ENCODE peak calls at places on chromosomes 13 and 19, in four cellular contexts. W, J, A and T are unnamed samples. For H3K4me1, the result is how much of the 10 kb centered on the place peaks cover.

GRCh38 chr13:110254751-110255553 is 52.0 kb downstream of the COL4A1 start:
- DNase-seq in A (no peak), J (no peak), W (no peak), T (no peak)

GRCh38 chr19:7152568-7152967 is 83.1 kb downstream of the ZNF557 start:
- DNase-seq in J (no peak), W (no peak), A (no peak), T (no peak)

GRCh38 chr19:31518626-31519025 is 169.4 kb upstream of the TSHZ3 start:
- DNase-seq in W (no peak), A (no peak), J (no peak), T (no peak)

GRCh38 chr19:2027361-2027760 is 11.8 kb upstream of the BTBD2 start:
- DNase-seq in A (no peak), J (no peak), W (no peak), T (peak)

GRCh38 chr13:108155185-108156106 is 59.9 kb downstream of the LIG4 start:
- DNase-seq in W (peak), A (peak), J (peak), T (peak)

GRCh38 chr19:8654591-8655339 is 24.3 kb downstream of the NFILZ start:
- DNase-seq in A (peak), W (peak), J (peak), T (peak)

GRCh38 chr19:1417681-1418493 is 10.5 kb downstream of the DAZAP1 start:
- DNase-seq in A (no peak), W (no peak), J (no peak), T (no peak)

GRCh38 chr13:110108348-110109139 is 198.4 kb downstream of the COL4A1 start:
- DNase-seq in W (peak), J (peak), A (no peak), T (peak)

GRCh38 chr19:17755977-17756670 is 4.8 kb downstream of the FCHO1 start:
- DNase-seq in A (no peak), J (peak), W (no peak), T (peak)

GRCh38 chr19:623974-624373 is 9.4 kb downstream of the POLRMT start:
- DNase-seq in W (no peak), J (peak), A (no peak), T (peak)

GRCh38 chr19:22327321-22327720 is 41.1 kb downstream of the ZNF729 start:
- DNase-seq in A (no peak), W (no peak), J (no peak), T (no peak)

GRCh38 chr19:45499196-45500180 is 1.2 kb downstream of the PPM1N start:
- DNase-seq in W (no peak), A (no peak), J (peak), T (peak)

GRCh38 chr13:74732736-74733135 is 598.5 kb upstream of the KLF12 start:
- DNase-seq in W (no peak), A (no peak), J (no peak), T (no peak)

GRCh38 chr19:30391554-30392551 is 19.7 kb downstream of the ZNF536 start:
- DNase-seq in A (no peak), W (no peak), J (no peak), T (no peak)

GRCh38 chr19:28168557-28168956 is 1044.4 kb downstream of the UQCRFS1 start:
- DNase-seq in W (no peak), A (no peak), J (no peak), T (no peak)

GRCh38 chr19:13794388-13794751 is 873 bp upstream of the ZSWIM4 start:
- DNase-seq in A (no peak), W (no peak), J (peak), T (no peak)

GRCh38 chr13:38752726-38753125 is 65.8 kb downstream of the FREM2 start:
- DNase-seq in W (no peak), J (no peak), A (no peak), T (no peak)

GRCh38 chr13:92967923-92968322 is 258.7 kb upstream of the GPC6 start:
- DNase-seq in A (no peak), J (no peak), W (no peak), T (no peak)

GRCh38 chr19:44512326-44513298 is 12.3 kb upstream of the ZNF180 start:
- DNase-seq in W (peak), A (no peak), J (peak), T (peak)

GRCh38 chr13:44013666-44014291 is 134.1 kb downstream of the LACC1 start:
- DNase-seq in A (no peak), J (no peak), W (no peak), T (peak)

GRCh38 chr13:31947105-31947504 is 84.5 kb upstream of the FRY start:
- DNase-seq in J (no peak), W (no peak), A (no peak), T (no peak)

GRCh38 chr19:48806818-48807589 is 3.8 kb downstream of the BCAT2 start:
- DNase-seq in W (no peak), A (no peak), J (peak), T (peak)

GRCh38 chr19:7869910-7870511 is 4.2 kb downstream of the PRR36 start:
- DNase-seq in A (no peak), J (peak), W (peak), T (peak)

GRCh38 chr19:29667941-29668340 is 2.7 kb downstream of the PLEKHF1 start:
- DNase-seq in A (no peak), W (no peak), J (no peak), T (no peak)

GRCh38 chr19:6060600-6061391 is 49.5 kb downstream of the RFX2 start:
- DNase-seq in J (peak), A (no peak), W (no peak), T (no peak)

GRCh38 chr13:91813255-91813654 is 414.8 kb downstream of the GPC5 start:
- DNase-seq in W (no peak), J (peak), A (no peak), T (peak)

GRCh38 chr13:67094952-67095351 is 135.2 kb downstream of the PCDH9 start:
- DNase-seq in W (no peak), A (no peak), J (no peak), T (peak)

GRCh38 chr13:40132249-40132648 is 476.8 kb downstream of the COG6 start:
- DNase-seq in W (no peak), J (no peak), A (no peak), T (no peak)

GRCh38 chr19:51511353-51511752 is 9.8 kb upstream of the SIGLEC12 start:
- DNase-seq in J (peak), W (peak), A (no peak), T (no peak)

GRCh38 chr19:13241321-13242104 is 91.3 kb downstream of the IER2 start:
- DNase-seq in A (no peak), J (no peak), W (no peak), T (no peak)

GRCh38 chr13:39385621-39386231 is 217.3 kb downstream of the LHFPL6 start:
- DNase-seq in A (no peak), J (no peak), W (no peak), T (peak)

GRCh38 chr13:112116187-112116950 is 49.4 kb downstream of the SOX1 start:
- DNase-seq in W (no peak), J (no peak), A (no peak), T (no peak)

DNA sequence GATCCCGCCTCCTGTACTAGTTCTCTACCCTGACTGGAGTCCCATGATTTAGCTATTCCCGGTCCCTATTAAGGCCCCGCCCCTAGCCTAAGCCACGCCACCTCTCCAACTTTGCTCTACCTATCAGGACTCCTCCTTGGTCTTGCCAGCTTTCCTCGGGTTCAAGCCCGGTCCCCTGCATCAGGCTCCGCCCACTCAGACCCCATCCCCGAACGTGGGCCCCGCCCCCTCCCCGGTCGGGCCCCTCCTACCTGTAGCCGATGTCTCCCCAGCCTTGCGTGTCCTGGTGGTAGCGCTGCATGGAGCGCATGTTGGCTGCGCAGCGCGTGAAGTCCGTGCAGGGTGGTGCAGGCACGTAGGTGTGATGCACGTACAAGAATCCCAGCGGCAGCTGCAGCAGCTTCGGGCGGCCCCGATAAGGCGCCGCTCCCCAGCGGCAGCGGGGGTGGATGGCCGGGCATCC is 7.3 kb upstream of the RASAL3 start:
- DNase-seq in W (no peak), J (no peak), A (no peak), T (no peak)
- H3K4me1 ChIP-seq in W (under half), J (under half), A (under half), T (under half)

DNA sequence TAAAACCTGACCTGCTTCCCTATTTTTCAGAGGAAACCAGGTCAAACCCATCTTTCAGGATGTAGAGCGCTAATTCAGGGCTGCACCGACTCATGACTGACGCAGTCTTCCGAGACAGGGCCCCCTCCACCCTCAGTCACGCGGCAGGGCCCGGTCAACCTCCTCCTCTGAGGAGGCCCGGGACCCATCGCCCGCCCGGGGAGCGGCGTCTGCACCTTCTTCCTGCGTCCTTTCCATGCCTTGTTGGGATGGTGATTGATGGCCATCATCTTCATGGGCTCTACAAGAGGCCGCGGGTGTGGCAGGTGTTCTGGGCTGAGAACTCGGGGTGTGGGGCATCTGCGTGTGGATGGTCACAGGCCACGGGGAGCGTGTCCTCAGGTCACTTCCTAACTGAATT is 26.0 kb downstream of the GRTP1 start:
- DNase-seq in W (no peak), A (no peak), J (no peak), T (no peak)
- TF ChIP-seq CTCF in W (no peak), A (no peak), J (no peak), T (no peak)

DNA sequence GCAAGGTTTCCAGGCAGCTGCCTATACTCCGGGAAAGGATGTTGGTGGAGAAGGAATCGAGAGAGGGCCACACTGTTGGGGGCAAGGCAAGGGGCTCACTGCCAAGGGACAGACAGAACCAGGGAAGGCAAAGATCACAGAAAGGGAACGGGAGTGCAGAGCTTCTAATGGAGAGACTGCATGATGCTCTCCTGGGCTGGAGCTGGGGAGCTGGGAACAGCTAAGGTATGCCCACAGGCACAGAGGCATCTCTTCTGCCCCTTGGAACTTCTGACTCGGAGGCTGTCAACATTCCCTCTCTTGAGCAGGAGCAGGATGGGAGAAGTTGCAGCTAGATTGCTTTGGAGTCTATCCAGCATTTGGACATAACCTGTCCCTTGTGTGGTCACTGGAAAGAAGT is 22.4 kb upstream of the FFAR2 start:
- DNase-seq in A (no peak), W (no peak), J (no peak), T (no peak)
- H3K4me3 ChIP-seq in A (no peak), W (no peak), J (no peak), T (no peak)

GRCh38 chr19:35309481-35310279 is 17.7 kb downstream of the MAG start:
- DNase-seq in W (no peak), J (no peak), A (no peak), T (peak)

GRCh38 chr19:35311901-35312665 is 16.9 kb upstream of the CD22 start:
- DNase-seq in J (no peak), W (no peak), A (no peak), T (no peak)

GRCh38 chr19:35307990-35308389 is 16.0 kb downstream of the MAG start:
- DNase-seq in A (no peak), W (no peak), J (no peak), T (no peak)

GRCh38 chr19:35310811-35311465 is 18.0 kb upstream of the CD22 start:
- DNase-seq in W (no peak), J (no peak), A (no peak), T (no peak)

DNA sequence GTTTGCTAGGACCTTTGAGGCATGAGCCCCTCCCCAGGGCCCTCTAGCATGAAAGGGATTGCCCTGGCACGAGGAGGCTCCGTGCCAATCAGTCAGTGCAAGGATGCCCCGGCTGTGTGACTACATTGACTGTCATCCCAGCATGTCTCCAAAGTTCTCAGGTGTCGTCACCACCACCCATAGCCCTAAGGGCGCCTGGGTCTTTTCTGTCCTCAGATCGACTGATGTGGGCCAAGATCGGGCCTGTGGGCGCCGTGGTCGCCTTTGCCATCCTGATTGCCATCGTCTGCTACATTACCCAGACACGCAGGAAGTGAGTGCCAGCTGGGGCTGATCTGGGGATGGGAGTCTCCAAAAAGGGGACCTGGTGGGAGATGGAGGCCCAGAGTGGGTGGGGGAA is 18.4 kb downstream of the MAG start:
- DNase-seq in W (no peak), J (no peak), A (no peak), T (no peak)
- H3K4me1 ChIP-seq in W (under half), J (under half), A (under half), T (under half)

GRCh38 chr13:21603531-21604448 is at the start of gene MICU2:
- DNase-seq in A (peak), W (peak), J (peak), T (peak)
- TF ChIP-seq CTCF in A (no peak), W (no peak), J (no peak), T (peak)

DNA sequence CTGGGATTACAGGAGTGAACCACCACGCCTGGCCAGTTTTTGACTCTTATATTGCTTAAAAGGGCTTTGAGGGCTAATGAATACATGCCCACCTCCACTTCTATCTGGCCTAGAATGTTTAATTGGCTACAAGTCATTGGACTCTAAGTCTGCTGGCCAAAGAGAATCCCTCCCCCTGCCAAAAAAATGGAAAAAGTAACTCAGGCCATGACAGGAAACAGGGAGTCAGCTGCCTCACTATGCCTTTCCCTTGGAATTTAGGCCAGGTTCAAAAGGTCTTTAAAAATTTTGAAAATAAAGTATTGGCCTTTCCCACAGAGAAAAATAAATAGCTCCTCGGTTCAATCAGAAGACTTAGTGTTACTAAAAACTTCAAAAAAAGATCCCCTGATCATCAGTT is 34.9 kb upstream of the KPNA3 start:
- DNase-seq in A (no peak), W (no peak), J (no peak), T (no peak)
- H3K4me3 ChIP-seq in A (no peak), W (no peak), J (no peak), T (no peak)

DNA sequence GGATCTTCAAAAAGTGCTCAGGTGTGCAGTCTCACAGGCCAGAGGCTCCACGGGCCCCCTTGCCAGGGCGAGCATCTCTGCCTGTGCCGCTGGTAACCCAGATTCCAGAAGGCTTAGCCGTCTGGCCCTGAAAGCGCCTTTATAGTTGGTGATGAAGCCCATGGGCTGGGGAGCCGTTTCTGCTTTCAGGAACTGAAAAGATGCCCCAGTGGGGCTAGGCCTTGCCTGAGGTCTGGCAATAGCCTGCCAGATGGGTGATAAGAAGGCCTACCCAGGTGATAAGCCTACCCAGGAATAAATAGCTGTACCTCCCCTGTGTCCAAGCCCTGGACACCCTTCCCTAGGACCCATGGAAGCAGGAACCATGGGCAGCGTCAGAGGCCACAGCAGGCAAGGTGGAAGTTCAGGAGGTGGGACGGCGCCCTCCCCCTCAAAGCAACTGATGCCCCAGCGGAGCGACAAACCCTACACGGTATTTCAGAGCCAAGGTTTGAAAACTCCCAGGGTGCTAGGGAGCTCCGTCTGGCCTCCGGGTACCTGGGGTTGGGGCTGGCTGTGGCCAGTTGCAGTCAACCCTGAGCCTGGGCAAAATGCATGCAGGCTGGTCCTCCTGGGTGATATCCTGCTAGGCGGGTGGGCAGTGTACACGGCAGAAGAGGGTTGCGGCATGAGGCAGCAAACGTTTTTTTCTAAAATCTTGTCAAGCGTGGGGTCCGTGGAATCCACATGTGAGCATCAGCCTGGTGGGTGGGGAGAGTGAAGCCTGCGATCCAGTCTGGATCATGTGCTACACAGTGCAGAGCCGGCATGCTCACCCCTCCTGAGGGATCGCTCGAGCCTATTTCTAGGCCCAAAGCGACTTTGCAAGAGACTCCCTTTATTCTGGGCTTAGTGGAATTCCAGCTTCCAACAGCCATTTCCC is 45.3 kb downstream of the ACTN4 start:
- DNase-seq in J (no peak), W (no peak), A (no peak), T (no peak)
- H3K4me1 ChIP-seq in J (under half), W (half or more), A (half or more), T (under half)

DNA sequence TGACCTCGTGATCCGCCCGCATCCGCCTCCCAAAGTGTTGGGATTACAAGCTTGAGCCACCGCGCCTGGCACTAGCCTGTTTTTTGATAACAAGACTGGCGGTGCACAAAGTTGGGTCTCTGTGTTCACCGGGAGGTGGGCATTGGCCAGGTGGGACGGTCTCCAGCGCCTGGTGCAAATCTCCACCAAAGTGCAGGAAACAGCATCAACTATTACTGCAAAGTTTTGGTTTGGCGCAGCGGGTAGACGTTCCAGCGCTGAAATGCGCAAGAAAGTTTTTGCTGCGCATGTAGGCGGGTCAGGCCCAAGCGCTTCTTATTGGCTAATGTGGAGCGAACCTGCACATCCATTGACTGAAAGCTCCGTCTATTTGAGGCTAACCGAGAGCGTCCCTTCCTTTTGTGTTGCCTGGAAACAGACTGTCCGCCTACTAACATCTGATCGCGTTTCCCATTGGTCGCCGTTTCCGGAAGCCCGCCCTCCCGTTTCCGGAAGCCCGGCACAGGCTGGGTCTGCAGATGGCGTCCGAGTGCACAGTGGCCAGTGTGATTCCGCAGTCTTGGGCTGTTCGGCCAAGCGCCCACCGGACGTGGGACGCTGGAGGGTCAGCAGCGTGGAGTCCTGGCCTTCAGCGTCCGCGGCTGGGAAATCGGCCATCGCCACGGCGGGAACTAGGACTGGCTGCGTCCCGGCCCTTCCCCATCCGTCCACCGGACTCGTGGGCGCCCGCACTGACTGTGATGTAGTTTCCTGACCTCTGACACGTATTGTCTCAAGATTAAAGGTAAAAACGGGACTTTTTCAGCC is 53.3 kb upstream of the ZNF527 start:
- DNase-seq in A (peak), W (peak), J (peak), T (peak)
- TF ChIP-seq CTCF in A (peak), W (peak), J (peak), T (peak)